ENCODE peak calls at places on chromosome 6, in six cellular contexts. V, C, X, Y, K and G are unnamed samples.

GRCh38 chr6:158207452-158207788 is 39.3 kb downstream of the GTF2H5 start:
- DNase-seq in V (no peak), C (no peak), X (no peak), Y (no peak), K (no peak), G (no peak)

GRCh38 chr6:35084511-35085203 is 56.5 kb downstream of the TCP11 start:
- DNase-seq in V (peak; percentile 31), C (no peak), X (no peak), Y (no peak), K (no peak), G (no peak)

GRCh38 chr6:134678436-134678889 is 271.4 kb downstream of the ALDH8A1 start:
- DNase-seq in V (no peak), C (no peak), X (peak; percentile 62), Y (peak; percentile 24), K (no peak), G (no peak)

GRCh38 chr6:45422541-45423110 is 44.9 kb upstream of the SUPT3H start:
- DNase-seq in V (peak; percentile 70), C (no peak), X (peak; percentile 39), Y (no peak), K (no peak), G (no peak)

GRCh38 chr6:21949211-21949801 is 347.5 kb downstream of the PRL start:
- DNase-seq in V (no peak), C (no peak), X (no peak), Y (no peak), K (no peak), G (no peak)

GRCh38 chr6:113654396-113654795 is 202.7 kb upstream of the MARCKS start:
- DNase-seq in V (no peak), C (peak; percentile 30), X (peak; percentile 32), Y (no peak), K (peak; percentile 96), G (no peak)

GRCh38 chr6:111737065-111737521 is 131.4 kb upstream of the TRAF3IP2 start:
- DNase-seq in V (no peak), C (no peak), X (no peak), Y (no peak), K (no peak), G (no peak)

GRCh38 chr6:125142614-125143013 is 11.0 kb upstream of the TPD52L1 start:
- DNase-seq in V (no peak), C (no peak), X (no peak), Y (no peak), K (no peak), G (no peak)

GRCh38 chr6:80094017-80094416 is 12.5 kb upstream of the BCKDHB start:
- DNase-seq in V (peak; percentile 27), C (no peak), X (no peak), Y (no peak), K (no peak), G (no peak)

GRCh38 chr6:71403422-71404134 is 115.0 kb downstream of the OGFRL1 start:
- DNase-seq in V (no peak), C (no peak), X (no peak), Y (no peak), K (no peak), G (no peak)

GRCh38 chr6:14547284-14548001 is 429.9 kb downstream of the CD83 start:
- DNase-seq in V (no peak), C (no peak), X (no peak), Y (no peak), K (no peak), G (no peak)

GRCh38 chr6:18101271-18101670 is 21.2 kb downstream of the NHLRC1 start:
- DNase-seq in V (no peak), C (no peak), X (no peak), Y (peak; percentile 29), K (peak; percentile 20), G (no peak)

GRCh38 chr6:21587182-21587924 is 6.2 kb upstream of the SOX4 start:
- DNase-seq in V (peak; percentile 82), C (peak; percentile 45), X (peak; percentile 61), Y (no peak), K (no peak), G (no peak)

GRCh38 chr6:12010635-12011275 is 1.4 kb upstream of the HIVEP1 start:
- DNase-seq in V (peak; percentile 74), C (no peak), X (peak; percentile 77), Y (no peak), K (peak; percentile 62), G (peak; percentile 48)

GRCh38 chr6:1701668-1702353 is 92.1 kb downstream of the FOXC1 start:
- DNase-seq in V (no peak), C (peak; percentile 76), X (no peak), Y (peak; percentile 61), K (peak; percentile 76), G (no peak)

GRCh38 chr6:90249044-90249443 is 47.6 kb downstream of the BACH2 start:
- DNase-seq in V (no peak), C (no peak), X (no peak), Y (no peak), K (no peak), G (no peak)